ENCODE peak calls at places on chromosomes 7 and 10, in four cellular contexts. A, K, L and W are unnamed samples.

GRCh38 chr7:131034166-131034881 is 293.4 kb upstream of the MKLN1 start:
- DNase-seq in K (no peak), A (no peak), L (peak; percentile 19), W (no peak)

GRCh38 chr10:43045631-43046287 is 31.1 kb upstream of the RET start:
- DNase-seq in A (no peak), L (no peak), K (no peak), W (no peak)

GRCh38 chr10:74823791-74824183 is 2.6 kb upstream of the KAT6B start:
- DNase-seq in A (no peak), K (no peak), L (no peak), W (no peak)

GRCh38 chr7:138431517-138431916 is 28.5 kb upstream of the TRIM24 start:
- DNase-seq in L (no peak), A (no peak), K (no peak), W (no peak)

GRCh38 chr7:50315739-50316671 is 11.5 kb downstream of the IKZF1 start:
- DNase-seq in L (no peak), K (no peak), A (no peak), W (no peak)

GRCh38 chr10:108204528-108205313 is 1040.2 kb upstream of the SORCS1 start:
- DNase-seq in L (no peak), K (no peak), A (peak; percentile 2), W (no peak)

GRCh38 chr7:85068796-85069195 is 118.1 kb downstream of the SEMA3D start:
- DNase-seq in K (no peak), A (no peak), L (no peak), W (no peak)

GRCh38 chr10:88063861-88064521 is 200.6 kb downstream of the PTEN start:
- DNase-seq in K (no peak), L (no peak), A (no peak), W (no peak)

GRCh38 chr7:28785002-28785995 is 172.8 kb downstream of the TRIL start:
- DNase-seq in L (no peak), A (no peak), K (no peak), W (no peak)